ENCODE peak calls at places on chromosomes 3 and 15, in five cellular contexts. L, O, Q, I and G are unnamed samples.

GRCh38 chr3:43919067-43919466 is 228.3 kb downstream of the ABHD5 start:
- DNase-seq in L (peak; percentile 4), O (no peak), Q (no peak), I (peak; percentile 13), G (peak; percentile 53)

GRCh38 chr15:60379466-60380274 is 18.1 kb downstream of the ANXA2 start:
- DNase-seq in L (peak; percentile 93), O (no peak), Q (peak; percentile 48), I (peak; percentile 92), G (peak; percentile 97)

GRCh38 chr3:56980798-56981390 is 79.6 kb upstream of the SPATA12 start:
- DNase-seq in L (peak; percentile 98), O (no peak), Q (peak; percentile 81), I (peak; percentile 99), G (peak; percentile 100)

GRCh38 chr15:79257454-79257853 is 25.1 kb upstream of the ANKRD34C start:
- DNase-seq in L (no peak), O (no peak), Q (no peak), I (no peak), G (no peak)

GRCh38 chr3:14200841-14201240 is 22.2 kb downstream of the LSM3 start:
- DNase-seq in L (no peak), O (no peak), Q (no peak), I (no peak), G (peak; percentile 49)

GRCh38 chr15:77494073-77494472 is 73.4 kb downstream of the HMG20A start:
- DNase-seq in L (no peak), O (no peak), Q (no peak), I (no peak), G (no peak)

GRCh38 chr15:28094732-28095521 is 4.2 kb downstream of the OCA2 start:
- DNase-seq in L (no peak), O (no peak), Q (no peak), I (no peak), G (no peak)

GRCh38 chr3:196688349-196688748 is 23.7 kb downstream of the CEP19 start:
- DNase-seq in L (peak; percentile 92), O (no peak), Q (no peak), I (peak; percentile 77), G (peak; percentile 97)

GRCh38 chr3:24323272-24323671 is 171.4 kb downstream of the THRB start:
- DNase-seq in L (no peak), O (no peak), Q (no peak), I (no peak), G (no peak)

GRCh38 chr15:68450192-68450591 is 18.2 kb upstream of the ITGA11 start:
- DNase-seq in L (no peak), O (no peak), Q (no peak), I (no peak), G (no peak)

GRCh38 chr3:187403768-187404270 is 35.6 kb downstream of the RTP4 start:
- DNase-seq in L (peak; percentile 99), O (no peak), Q (peak; percentile 67), I (peak; percentile 79), G (peak; percentile 100)

GRCh38 chr15:25850154-25851111 is 12.7 kb downstream of the ATP10A start:
- DNase-seq in L (peak; percentile 27), O (peak; percentile 64), Q (no peak), I (peak; percentile 69), G (peak; percentile 73)

GRCh38 chr3:189094539-189094938 is 77.2 kb upstream of the TPRG1 start:
- DNase-seq in L (no peak), O (no peak), Q (no peak), I (no peak), G (no peak)

GRCh38 chr3:139127101-139127500 is 82.4 kb upstream of the PRR23C start:
- DNase-seq in L (peak; percentile 76), O (no peak), Q (peak; percentile 15), I (peak; percentile 77), G (peak; percentile 95)

GRCh38 chr15:91258436-91258779 is 158.4 kb downstream of the SV2B start:
- DNase-seq in L (no peak), O (peak; percentile 12), Q (no peak), I (no peak), G (no peak)

GRCh38 chr3:63912768-63913588 is 795 bp upstream of the SCAANT1 start:
- DNase-seq in L (peak; percentile 54), O (peak; percentile 47), Q (peak; percentile 37), I (peak; percentile 52), G (peak; percentile 65)

GRCh38 chr3:113677745-113678144 is 18.7 kb downstream of the USF3 start:
- DNase-seq in L (no peak), O (no peak), Q (no peak), I (no peak), G (no peak)

GRCh38 chr15:96948981-96949380 is 618.5 kb downstream of the NR2F2 start:
- DNase-seq in L (no peak), O (no peak), Q (peak; percentile 2), I (no peak), G (no peak)

GRCh38 chr3:116087431-116087830 is 357.9 kb downstream of the LSAMP start:
- DNase-seq in L (no peak), O (no peak), Q (no peak), I (no peak), G (no peak)

GRCh38 chr15:61499371-61499770 is 270.3 kb upstream of the RORA start:
- DNase-seq in L (no peak), O (no peak), Q (no peak), I (no peak), G (no peak)

GRCh38 chr3:88057650-88058321 is 1.0 kb downstream of the CGGBP1 start:
- DNase-seq in L (peak; percentile 54), O (no peak), Q (no peak), I (peak; percentile 52), G (peak; percentile 36)

GRCh38 chr3:98573231-98573728 is 20.1 kb downstream of the CPOX start:
- DNase-seq in L (peak; percentile 30), O (no peak), Q (no peak), I (peak; percentile 54), G (peak; percentile 49)

GRCh38 chr3:134242649-134243637 is 7.7 kb downstream of the RYK start:
- DNase-seq in L (peak; percentile 94), O (no peak), Q (peak; percentile 3), I (peak; percentile 92), G (peak; percentile 96)